ENCODE peak calls at places on chromosomes 1 and 21, in five cellular contexts. Y is right cardiac atrium, C is pancreas, T is upper lobe of right lung, S is lung. B is an unnamed sample. For H3K4me1, the result is how much of the 10 kb centered on the place peaks cover.

GRCh38 chr1:41931578-41931977 is 12.9 kb upstream of the HIVEP3 start:
- DNase-seq in S (no peak), T (no peak), C (no peak), Y (no peak), B (no peak)

GRCh38 chr1:151988405-151988851 is 5.2 kb downstream of the S100A10 start:
- DNase-seq in Y (no peak), S (no peak), T (no peak), C (no peak), B (no peak)

GRCh38 chr1:245858683-245859509 is 648.2 kb downstream of the SMYD3 start:
- DNase-seq in S (no peak), C (no peak), Y (no peak), T (no peak), B (no peak)

GRCh38 chr1:94608852-94609570 is 67.5 kb upstream of the F3 start:
- DNase-seq in C (no peak), T (no peak), Y (no peak), S (no peak), B (no peak)

GRCh38 chr1:26999440-26999987 is 6.0 kb downstream of the TRNP1 start:
- DNase-seq in C (peak), T (peak), S (peak), Y (peak), B (peak)

GRCh38 chr1:160997323-160998038 is 23.5 kb downstream of the F11R start:
- DNase-seq in Y (peak), T (peak), S (peak), C (peak), B (peak)

GRCh38 chr21:26840912-26841311 is 4.3 kb downstream of the ADAMTS1 start:
- DNase-seq in Y (peak), C (peak), S (no peak), T (no peak), B (no peak)

GRCh38 chr1:33715195-33715811 is 148.6 kb upstream of the HMGB4 start:
- DNase-seq in C (no peak), S (no peak), T (no peak), Y (no peak), B (no peak)

GRCh38 chr1:40362699-40363098 is 10.8 kb upstream of the SMAP2 start:
- DNase-seq in C (no peak), S (no peak), T (no peak), Y (no peak), B (no peak)

GRCh38 chr1:160116277-160117147 is 953 bp downstream of the ATP1A2 start:
- DNase-seq in C (no peak), T (no peak), S (no peak), Y (no peak), B (no peak)

GRCh38 chr1:24351918-24352637 is 32.9 kb downstream of the GRHL3 start:
- DNase-seq in C (no peak), S (no peak), T (no peak), Y (no peak), B (no peak)

GRCh38 chr1:242718967-242719366 is 194.5 kb upstream of the PLD5 start:
- DNase-seq in C (no peak), Y (no peak), S (no peak), T (no peak), B (no peak)

GRCh38 chr21:41612674-41613250 is 104.8 kb upstream of the TMPRSS2 start:
- DNase-seq in T (peak), S (peak), C (peak), Y (peak), B (peak)

GRCh38 chr1:47564570-47564969 is 126.7 kb downstream of the FOXD2 start:
- DNase-seq in C (no peak), Y (no peak), T (no peak), S (no peak), B (no peak)

GRCh38 chr1:94258873-94259331 is 21.5 kb upstream of the ARHGAP29 start:
- DNase-seq in Y (peak), C (no peak), S (peak), T (no peak), B (no peak)

GRCh38 chr1:220430059-220430458 is 97.9 kb upstream of the MARK1 start:
- DNase-seq in T (no peak), C (no peak), Y (no peak), S (no peak), B (no peak)

GRCh38 chr1:180310095-180310494 is 80.0 kb downstream of the LHX4 start:
- DNase-seq in Y (no peak), S (no peak), T (no peak), C (no peak), B (no peak)

GRCh38 chr1:58896211-58897183 is 112.7 kb upstream of the JUN start:
- DNase-seq in Y (peak), C (peak), T (peak), S (peak), B (peak)

GRCh38 chr1:229845410-229846138 is 219.5 kb downstream of the URB2 start:
- DNase-seq in T (no peak), Y (no peak), C (no peak), S (no peak), B (no peak)
- H3K27ac ChIP-seq in T (no peak), Y (no peak), C (no peak), S (no peak), B (no peak)

GRCh38 chr1:84379781-84380180 is 18.5 kb upstream of the DNASE2B start:
- DNase-seq in T (no peak), C (no peak), Y (no peak), S (no peak), B (no peak)
- H3K4me1 ChIP-seq in T (under half), C (under half), Y (under half), S (under half), B (under half)

GRCh38 chr1:153490272-153491051 is 30.0 kb upstream of the S100A7 start:
- DNase-seq in Y (peak), S (peak), C (peak), T (no peak), B (peak)
- H3K27ac ChIP-seq in Y (peak), S (peak), C (no peak), T (peak), B (peak)

GRCh38 chr1:223721658-223722606 is 9.6 kb downstream of the CAPN2 start:
- DNase-seq in Y (no peak), S (no peak), T (no peak), C (no peak), B (no peak)
- H3K4me1 ChIP-seq in Y (under half), S (under half), T (half or more), C (under half), B (half or more)

B was measured in stomach.